ENCODE peak calls at places on chromosome 18, in seven cellular contexts. W is anterior cingulate cortex; S is tibial artery; O is neural progenitor cell; E is memory B cell; K is OCI-LY7; J is stimulated activated CD4-positive, alpha-beta T cell treated with anti-CD3 and anti-CD28 coated beads, Interleukin-4, amount 100 ng/mL, for 48 hours. P is an unnamed sample.

GRCh38 chr18:51153659-51154371 is 43.7 kb downstream of the MEX3C start:
- DNase-seq in W (no peak), S (no peak), K (peak), E (peak), J (peak), O (no peak), P (no peak)

GRCh38 chr18:58584219-58585127 is 44.4 kb downstream of the ALPK2 start:
- DNase-seq in O (peak), S (no peak), W (no peak), J (no peak), K (no peak), E (no peak), P (no peak)

GRCh38 chr18:49547701-49548100 is 14.2 kb upstream of the LIPG start:
- DNase-seq in S (no peak), O (no peak), K (no peak), E (no peak), W (no peak), J (no peak), P (no peak)

GRCh38 chr18:49534846-49535601 is 26.8 kb upstream of the LIPG start:
- DNase-seq in E (no peak), K (no peak), S (no peak), W (no peak), J (no peak), O (no peak), P (no peak)

GRCh38 chr18:8685141-8685913 is 20.0 kb upstream of the MTCL1 start:
- DNase-seq in W (no peak), K (no peak), S (no peak), E (no peak), J (no peak), O (peak), P (no peak)

GRCh38 chr18:31720867-31721266 is 36.5 kb upstream of the B4GALT6 start:
- DNase-seq in S (no peak), E (no peak), K (no peak), W (no peak), O (no peak), J (no peak), P (no peak)

GRCh38 chr18:79318142-79318673 is 77.5 kb upstream of the NFATC1 start:
- DNase-seq in O (no peak), K (no peak), J (no peak), W (no peak), S (no peak), E (no peak), P (no peak)

GRCh38 chr18:44681611-44682010 is 923 bp downstream of the SETBP1 start:
- DNase-seq in O (no peak), K (no peak), W (no peak), J (no peak), S (no peak), E (no peak), P (no peak)

GRCh38 chr18:44149706-44150105 is 531.0 kb upstream of the SETBP1 start:
- DNase-seq in J (no peak), E (no peak), O (no peak), S (no peak), K (no peak), W (no peak), P (no peak)

GRCh38 chr18:35158728-35159443 is 81.9 kb upstream of the ZNF397 start:
- DNase-seq in W (no peak), K (peak), J (no peak), O (no peak), S (no peak), E (peak), P (no peak)

GRCh38 chr18:74378179-74378682 is 62.6 kb downstream of the C18orf63 start:
- DNase-seq in K (no peak), E (no peak), J (no peak), W (no peak), O (no peak), S (peak), P (no peak)

GRCh38 chr18:49848115-49848514 is 34.8 kb upstream of the ACAA2 start:
- DNase-seq in K (no peak), W (no peak), J (no peak), E (no peak), O (no peak), S (no peak), P (no peak)

GRCh38 chr18:21345851-21346250 is 103.8 kb downstream of the GREB1L start:
- DNase-seq in S (no peak), W (no peak), J (no peak), K (no peak), O (peak), E (no peak), P (no peak)

GRCh38 chr18:73942956-73943355 is 204.7 kb downstream of the FBXO15 start:
- DNase-seq in E (no peak), W (no peak), S (no peak), O (no peak), K (no peak), J (no peak), P (no peak)

GRCh38 chr18:79506191-79507075 is 110.7 kb downstream of the NFATC1 start:
- DNase-seq in K (no peak), J (no peak), W (no peak), O (peak), E (no peak), S (peak), P (peak)

GRCh38 chr18:3450358-3451107 is 561 bp downstream of the TGIF1 start:
- DNase-seq in E (peak), K (peak), S (peak), O (peak), J (peak), W (peak), P (peak)

P was measured in tibial nerve.